ENCODE peak calls at places on chromosomes 12 and 14, in nine cellular contexts. O, H, X, C, U, V, B, P and D are unnamed samples.

GRCh38 chr14:21486640-21487087 is 9.7 kb downstream of the TOX4 start:
- DNase-seq in O (no peak), H (no peak), X (no peak), C (peak; percentile 79), U (no peak), V (no peak), B (no peak), P (no peak), D (no peak)

GRCh38 chr14:57060276-57060956 is 208.3 kb downstream of the EXOC5 start:
- DNase-seq in O (no peak), H (no peak), X (no peak), C (no peak), U (no peak), V (no peak), B (no peak), P (no peak), D (no peak)

GRCh38 chr12:120231316-120232011 is 30.6 kb upstream of the RPLP0 start:
- DNase-seq in O (no peak), H (peak; percentile 73), X (peak; percentile 97), C (peak; percentile 97), U (peak; percentile 86), V (peak; percentile 85), B (no peak), P (peak; percentile 88), D (peak; percentile 79)

GRCh38 chr12:46214668-46215429 is 54.0 kb downstream of the SLC38A1 start:
- DNase-seq in O (no peak), H (no peak), X (no peak), C (peak; percentile 36), U (no peak), V (peak; percentile 57), B (no peak), P (peak; percentile 88), D (no peak)

GRCh38 chr14:20413785-20414117 is 450 bp upstream of the TEP1 start:
- DNase-seq in O (no peak), H (no peak), X (no peak), C (no peak), U (no peak), V (peak; percentile 36), B (no peak), P (no peak), D (peak; percentile 58)

GRCh38 chr12:118052324-118053070 is 8.5 kb downstream of the WSB2 start:
- DNase-seq in O (peak; percentile 70), H (peak; percentile 60), X (peak; percentile 97), C (peak; percentile 95), U (peak; percentile 84), V (peak; percentile 90), B (no peak), P (peak; percentile 75), D (peak; percentile 78)

GRCh38 chr14:75715926-75716780 is 55.1 kb downstream of the TTLL5 start:
- DNase-seq in O (no peak), H (no peak), X (no peak), C (peak; percentile 98), U (no peak), V (no peak), B (no peak), P (no peak), D (no peak)

GRCh38 chr12:106084048-106084671 is 54.6 kb downstream of the NUAK1 start:
- DNase-seq in O (no peak), H (no peak), X (peak; percentile 40), C (peak; percentile 88), U (peak; percentile 70), V (no peak), B (no peak), P (no peak), D (no peak)

GRCh38 chr14:60561845-60562746 is 53.1 kb downstream of the SIX6 start:
- DNase-seq in O (peak; percentile 20), H (peak; percentile 19), X (peak; percentile 81), C (peak; percentile 82), U (peak; percentile 12), V (no peak), B (no peak), P (no peak), D (no peak)

GRCh38 chr14:59020382-59020781 is 168.1 kb upstream of the DAAM1 start:
- DNase-seq in O (no peak), H (no peak), X (peak; percentile 18), C (peak; percentile 46), U (no peak), V (no peak), B (no peak), P (no peak), D (no peak)

GRCh38 chr12:211142-211465 is 2.9 kb downstream of the SLC6A12 start:
- DNase-seq in O (no peak), H (no peak), X (no peak), C (no peak), U (no peak), V (no peak), B (no peak), P (peak; percentile 4), D (no peak)

GRCh38 chr12:95351745-95352144 is 122.2 kb upstream of the METAP2 start:
- DNase-seq in O (no peak), H (no peak), X (no peak), C (no peak), U (no peak), V (no peak), B (no peak), P (no peak), D (no peak)

GRCh38 chr12:113724703-113725556 is 241.2 kb downstream of the RBM19 start:
- DNase-seq in O (no peak), H (no peak), X (no peak), C (no peak), U (no peak), V (no peak), B (no peak), P (no peak), D (no peak)

GRCh38 chr12:122368361-122369073 is 54.0 kb downstream of the CLIP1 start:
- DNase-seq in O (no peak), H (no peak), X (no peak), C (peak; percentile 81), U (no peak), V (no peak), B (no peak), P (no peak), D (no peak)
- TF ChIP-seq POLR2A in O (no peak), H (no peak), X (no peak), C (no peak), U (no peak), V (no peak), B (no peak), P (no peak), D (no peak)

DNA sequence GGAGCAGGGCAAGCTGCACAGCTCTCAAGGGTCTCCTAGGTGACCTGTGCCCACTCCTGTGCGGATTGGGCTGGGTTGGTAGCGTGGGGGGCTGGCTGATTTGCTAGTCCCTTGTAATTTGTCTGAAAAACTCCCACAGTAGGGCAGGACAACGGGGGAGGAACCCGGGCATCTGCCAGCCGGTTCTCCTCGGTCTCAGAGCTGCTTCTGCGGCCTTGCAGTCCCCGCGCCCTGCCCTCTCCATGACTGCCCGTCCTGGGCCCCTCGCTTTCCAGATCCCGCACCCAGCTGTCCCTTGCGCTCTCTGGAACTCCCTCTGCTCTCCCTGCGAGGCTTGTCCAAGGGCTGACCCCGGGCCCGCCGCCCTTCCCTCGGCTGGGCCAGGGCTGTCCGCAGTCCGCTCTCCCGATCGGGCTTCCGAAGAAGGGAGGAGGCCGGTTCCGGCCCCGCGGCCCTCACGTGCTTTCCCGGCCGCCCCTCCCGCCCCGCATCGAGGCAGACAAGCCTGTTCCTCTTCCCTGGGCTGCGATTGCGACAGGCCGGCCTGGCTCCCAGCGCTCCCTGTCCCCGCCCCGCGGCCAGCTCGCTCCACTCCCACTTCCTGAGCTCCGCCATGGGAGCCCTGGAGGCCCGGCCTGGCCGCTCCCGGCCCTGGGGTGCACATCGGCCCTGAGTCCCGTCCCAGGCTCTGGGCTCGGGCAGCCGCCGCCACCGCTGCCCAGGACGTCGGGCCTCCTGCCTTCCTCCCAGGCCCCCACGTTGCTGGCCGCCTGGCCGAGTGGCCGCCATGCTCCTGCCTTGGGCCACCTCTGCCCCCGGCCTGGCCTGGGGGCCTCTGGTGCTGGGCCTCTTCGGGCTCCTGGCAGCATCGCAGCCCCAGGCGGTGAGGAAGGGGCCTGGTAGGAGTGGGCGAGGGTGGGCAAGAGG is at the start of gene LTBR:
- DNase-seq in O (peak; percentile 96), H (peak; percentile 96), X (no peak), C (peak; percentile 90), U (no peak), V (peak; percentile 99), B (peak; percentile 62), P (peak; percentile 97), D (peak; percentile 55)
- TF ChIP-seq POLR2A in O (peak; percentile 81), H (peak; percentile 60), X (no peak), C (peak; percentile 79), U (peak; percentile 43), V (no peak), B (peak; percentile 81), P (no peak), D (peak; percentile 95)

DNA sequence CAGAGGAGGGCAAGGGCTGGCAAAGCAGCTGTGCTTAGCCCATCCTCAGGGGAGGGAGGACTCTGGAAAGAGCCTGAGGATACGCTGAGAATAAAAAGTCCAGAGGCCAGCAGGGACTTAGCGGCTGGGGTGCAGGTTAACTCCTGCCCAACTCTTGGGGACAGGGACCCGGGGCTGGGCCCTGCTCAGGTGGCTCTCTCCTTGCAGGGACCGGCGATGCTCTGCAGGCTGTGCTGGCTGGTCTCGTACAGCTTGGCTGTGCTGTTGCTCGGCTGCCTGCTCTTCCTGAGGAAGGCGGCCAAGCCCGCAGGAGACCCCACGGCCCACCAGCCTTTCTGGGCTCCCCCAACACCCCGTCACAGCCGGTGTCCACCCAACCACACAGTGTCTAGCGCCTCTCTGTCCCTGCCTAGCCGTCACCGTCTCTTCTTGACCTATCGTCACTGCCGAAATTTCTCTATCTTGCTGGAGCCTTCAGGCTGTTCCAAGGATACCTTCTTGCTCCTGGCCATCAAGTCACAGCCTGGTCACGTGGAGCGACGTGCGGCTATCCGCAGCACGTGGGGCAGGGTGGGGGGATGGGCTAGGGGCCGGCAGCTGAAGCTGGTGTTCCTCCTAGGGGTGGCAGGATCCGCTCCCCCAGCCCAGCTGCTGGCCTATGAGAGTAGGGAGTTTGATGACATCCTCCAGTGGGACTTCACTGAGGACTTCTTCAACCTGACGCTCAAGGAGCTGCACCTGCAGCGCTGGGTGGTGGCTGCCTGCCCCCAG is 2.8 kb downstream of the B3GNT4 start:
- DNase-seq in O (no peak), H (no peak), X (no peak), C (no peak), U (no peak), V (no peak), B (no peak), P (no peak), D (peak; percentile 45)
- TF ChIP-seq POLR2A in O (no peak), H (no peak), X (no peak), C (no peak), U (no peak), V (no peak), B (no peak), P (no peak), D (no peak)

GRCh38 chr14:96390965-96391292 is 999 bp upstream of the AK7 start:
- DNase-seq in O (no peak), H (no peak), X (no peak), C (no peak), U (no peak), V (no peak), B (no peak), P (no peak), D (no peak)

GRCh38 chr14:96394047-96394815 is 2.3 kb downstream of the AK7 start:
- DNase-seq in O (no peak), H (no peak), X (no peak), C (no peak), U (no peak), V (no peak), B (no peak), P (no peak), D (no peak)

GRCh38 chr14:96393292-96393691 is 1.4 kb downstream of the AK7 start:
- DNase-seq in O (no peak), H (no peak), X (no peak), C (no peak), U (no peak), V (no peak), B (no peak), P (no peak), D (no peak)

GRCh38 chr14:96391293-96392118 is 422 bp upstream of the AK7 start:
- DNase-seq in O (peak; percentile 92), H (peak; percentile 95), X (peak; percentile 85), C (peak; percentile 90), U (peak; percentile 85), V (peak; percentile 99), B (peak; percentile 86), P (peak; percentile 100), D (peak; percentile 100)
- TF ChIP-seq POLR2A in O (no peak), H (peak; percentile 15), X (peak; percentile 66), C (peak; percentile 51), U (peak; percentile 38), V (no peak), B (peak; percentile 20), P (no peak), D (peak; percentile 61)